ENCODE peak calls at places on chromosomes 7 and 10, in eight cellular contexts. D is pancreas, U is GM12878, P is foreskin fibroblast, S is right lobe of liver, M is choroid plexus epithelial cell, W is uterus, K is cardiac fibroblast. Q is an unnamed sample.

GRCh38 chr10:118983263-118983662 is 46.3 kb upstream of the NANOS1 start:
- DNase-seq in D (no peak), U (peak), P (no peak), S (no peak), M (peak), W (no peak), K (no peak), Q (peak)

GRCh38 chr7:66899552-66900280 is 21.3 kb upstream of the TMEM248 start:
- DNase-seq in D (no peak), U (no peak), P (no peak), S (no peak), M (no peak), W (no peak), K (no peak), Q (no peak)

GRCh38 chr10:113027574-113028392 is 77.7 kb downstream of the TCF7L2 start:
- DNase-seq in D (no peak), U (no peak), P (no peak), S (no peak), M (peak), W (no peak), K (no peak), Q (no peak)

GRCh38 chr7:155453296-155454182 is 4.4 kb upstream of the EN2 start:
- DNase-seq in D (peak), U (no peak), P (no peak), S (no peak), M (no peak), W (no peak), K (no peak), Q (no peak)

GRCh38 chr10:124697837-124698559 is 46.2 kb downstream of the FAM53B start:
- DNase-seq in D (peak), U (no peak), P (no peak), S (no peak), M (no peak), W (no peak), K (peak), Q (peak)

GRCh38 chr10:13615650-13616049 is 28.9 kb downstream of the PRPF18 start:
- DNase-seq in D (no peak), U (no peak), P (no peak), S (no peak), M (no peak), W (no peak), K (no peak), Q (no peak)

GRCh38 chr7:116122972-116123595 is 87.3 kb upstream of the TES start:
- DNase-seq in D (no peak), U (no peak), P (peak), S (no peak), M (peak), W (no peak), K (peak), Q (peak)

GRCh38 chr10:74988787-74989574 is 122.5 kb upstream of the SAMD8 start:
- DNase-seq in D (no peak), U (no peak), P (no peak), S (no peak), M (no peak), W (no peak), K (no peak), Q (no peak)

GRCh38 chr7:88279323-88279722 is 27.4 kb downstream of the STEAP4 start:
- DNase-seq in D (no peak), U (no peak), P (no peak), S (no peak), M (no peak), W (no peak), K (no peak), Q (no peak)

GRCh38 chr10:69715156-69715898 is 85.3 kb downstream of the FAM241B start:
- DNase-seq in D (no peak), U (no peak), P (no peak), S (no peak), M (peak), W (no peak), K (peak), Q (no peak)

GRCh38 chr7:135653285-135654080 is 8.8 kb upstream of the STMP1 start:
- DNase-seq in D (no peak), U (no peak), P (no peak), S (no peak), M (peak), W (no peak), K (no peak), Q (no peak)

GRCh38 chr10:24035761-24036160 is 173.2 kb upstream of the KIAA1217 start:
- DNase-seq in D (no peak), U (no peak), P (no peak), S (no peak), M (no peak), W (no peak), K (no peak), Q (no peak)

GRCh38 chr7:105257338-105257737 is 131.4 kb downstream of the SRPK2 start:
- DNase-seq in D (no peak), U (no peak), P (no peak), S (no peak), M (peak), W (no peak), K (no peak), Q (no peak)

GRCh38 chr10:78981970-78982281 is 86.8 kb upstream of the ZMIZ1 start:
- DNase-seq in D (peak), U (no peak), P (no peak), S (no peak), M (peak), W (no peak), K (no peak), Q (no peak)

GRCh38 chr7:1948887-1949680 is 279.0 kb downstream of the ELFN1 start:
- DNase-seq in D (peak), U (no peak), P (no peak), S (peak), M (no peak), W (no peak), K (no peak), Q (no peak)

GRCh38 chr10:60820093-60820769 is 42.0 kb downstream of the CDK1 start:
- DNase-seq in D (no peak), U (peak), P (peak), S (no peak), M (peak), W (no peak), K (peak), Q (peak)

GRCh38 chr7:74040791-74041520 is 13.0 kb downstream of the ELN start:
- DNase-seq in D (peak), U (no peak), P (no peak), S (no peak), M (no peak), W (no peak), K (no peak), Q (no peak)

GRCh38 chr7:87495366-87495765 is 19.9 kb upstream of the ABCB4 start:
- DNase-seq in D (no peak), U (no peak), P (no peak), S (no peak), M (no peak), W (no peak), K (no peak), Q (no peak)

GRCh38 chr10:97584060-97584797 is at the start of gene HOGA1:
- DNase-seq in D (peak), U (no peak), P (peak), S (peak), M (peak), W (peak), K (peak), Q (peak)

GRCh38 chr10:93777092-93777491 is 19.4 kb downstream of the LGI1 start:
- DNase-seq in D (no peak), U (no peak), P (no peak), S (no peak), M (no peak), W (no peak), K (no peak), Q (no peak)

GRCh38 chr10:78783753-78784152 is 285.0 kb upstream of the ZMIZ1 start:
- DNase-seq in D (no peak), U (no peak), P (no peak), S (peak), M (no peak), W (peak), K (no peak), Q (no peak)

GRCh38 chr10:70232155-70232858 is 922 bp downstream of the PPA1 start:
- DNase-seq in D (peak), U (no peak), P (no peak), S (peak), M (peak), W (peak), K (peak), Q (peak)

GRCh38 chr10:120327671-120328070 is 129.4 kb upstream of the PLPP4 start:
- DNase-seq in D (no peak), U (no peak), P (no peak), S (no peak), M (no peak), W (no peak), K (no peak), Q (no peak)

GRCh38 chr7:95777266-95777665 is 4.9 kb downstream of the DYNC1I1 start:
- DNase-seq in D (no peak), U (no peak), P (no peak), S (no peak), M (no peak), W (no peak), K (no peak), Q (no peak)

GRCh38 chr10:30028006-30028441 is 31.4 kb downstream of the JCAD start:
- DNase-seq in D (no peak), U (no peak), P (no peak), S (no peak), M (peak), W (peak), K (no peak), Q (peak)

GRCh38 chr7:38451840-38452239 is 178.4 kb upstream of the TARP start:
- DNase-seq in D (no peak), U (no peak), P (peak), S (no peak), M (peak), W (no peak), K (peak), Q (peak)

GRCh38 chr7:137990251-137990901 is 11.5 kb downstream of the CREB3L2 start:
- DNase-seq in D (no peak), U (no peak), P (peak), S (no peak), M (peak), W (no peak), K (peak), Q (no peak)

GRCh38 chr10:21424511-21424910 is 101.0 kb downstream of the SKIDA1 start:
- DNase-seq in D (no peak), U (no peak), P (peak), S (no peak), M (no peak), W (no peak), K (no peak), Q (no peak)

GRCh38 chr10:61410353-61410752 is 42.8 kb downstream of the TMEM26 start:
- DNase-seq in D (peak), U (no peak), P (no peak), S (no peak), M (no peak), W (no peak), K (no peak), Q (peak)

GRCh38 chr10:34319197-34319846 is 495.8 kb downstream of the PARD3 start:
- DNase-seq in D (no peak), U (no peak), P (peak), S (no peak), M (peak), W (peak), K (peak), Q (no peak)

GRCh38 chr10:18666810-18667209 is 7.6 kb downstream of the ARL5B start:
- DNase-seq in D (no peak), U (no peak), P (peak), S (no peak), M (peak), W (no peak), K (peak), Q (no peak)

GRCh38 chr7:14305233-14305866 is 315.9 kb upstream of the ETV1 start:
- DNase-seq in D (no peak), U (no peak), P (no peak), S (no peak), M (peak), W (no peak), K (no peak), Q (no peak)

GRCh38 chr7:70856889-70857511 is 274.9 kb upstream of the GALNT17 start:
- DNase-seq in D (peak), U (peak), P (peak), S (peak), M (peak), W (peak), K (peak), Q (peak)

GRCh38 chr7:111647881-111648280 is 85.6 kb upstream of the IMMP2L start:
- DNase-seq in D (no peak), U (no peak), P (peak), S (no peak), M (no peak), W (no peak), K (no peak), Q (no peak)

GRCh38 chr7:27109533-27110162 is 7.2 kb upstream of the HOXA2 start:
- DNase-seq in D (no peak), U (no peak), P (no peak), S (no peak), M (no peak), W (no peak), K (no peak), Q (no peak)

GRCh38 chr7:27108390-27109127 is 6.1 kb upstream of the HOXA2 start:
- DNase-seq in D (peak), U (no peak), P (no peak), S (peak), M (no peak), W (no peak), K (no peak), Q (no peak)

GRCh38 chr7:27111753-27112277 is 9.3 kb upstream of the HOXA2 start:
- DNase-seq in D (no peak), U (no peak), P (no peak), S (no peak), M (no peak), W (no peak), K (no peak), Q (no peak)

GRCh38 chr7:27110977-27111752 is 8.7 kb upstream of the HOXA2 start:
- DNase-seq in D (no peak), U (no peak), P (no peak), S (no peak), M (no peak), W (peak), K (peak), Q (no peak)

DNA sequence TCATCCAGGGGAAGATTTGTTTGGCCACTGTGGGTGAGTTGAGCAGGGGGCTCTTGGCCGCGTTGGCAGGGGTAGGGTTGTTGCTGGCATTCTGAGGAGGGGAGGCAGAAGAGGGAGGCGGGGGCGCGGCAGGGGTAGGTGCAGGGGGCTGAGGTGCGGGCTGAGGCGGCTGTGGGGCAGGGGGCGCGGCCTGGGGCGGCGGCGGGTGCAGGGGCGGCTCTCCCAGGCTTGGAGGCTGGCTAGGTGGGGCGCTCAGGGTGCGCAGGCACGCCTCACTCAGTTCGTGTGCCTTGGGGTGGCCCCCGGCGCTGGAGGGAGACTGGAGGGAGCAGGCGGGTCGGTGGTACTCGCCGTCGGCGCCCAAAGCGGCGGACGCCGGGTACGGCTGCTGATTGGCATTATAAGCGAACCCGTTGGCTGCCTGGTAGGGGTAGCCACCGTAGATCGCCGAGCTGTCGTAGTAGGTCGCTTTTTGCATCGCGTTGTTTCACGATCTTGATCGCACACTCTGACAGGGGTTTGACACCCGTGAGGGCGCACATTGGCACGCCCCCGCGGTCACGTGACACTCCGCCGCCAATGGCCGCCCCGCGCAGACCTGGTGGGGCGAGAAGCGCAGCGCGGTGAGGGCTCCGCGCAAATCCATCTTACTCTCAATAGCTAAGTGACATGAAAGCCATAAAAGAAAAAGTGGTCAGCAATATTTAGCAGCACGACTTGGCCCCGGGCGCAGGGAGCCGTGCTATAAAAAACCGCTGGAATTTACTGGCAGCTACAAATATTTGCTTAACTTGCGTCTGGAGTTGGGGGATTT is 7.9 kb upstream of the HOXA2 start:
- DNase-seq in D (peak), U (no peak), P (no peak), S (no peak), M (no peak), W (peak), K (no peak), Q (no peak)
- H3K4me3 ChIP-seq in D (no peak), U (no peak), P (peak), S (no peak), M (no peak), W (peak), K (no peak), Q (no peak)

GRCh38 chr10:5042922-5043321 is 39.3 kb upstream of the AKR1C2 start:
- DNase-seq in D (no peak), U (no peak), P (no peak), S (no peak), M (no peak), W (no peak), K (no peak), Q (no peak)
- TF ChIP-seq CTCF in D (no peak), U (no peak), P (no peak), S (no peak), M (no peak), W (no peak), K (no peak), Q (no peak)

GRCh38 chr10:73590881-73591577 is at the start of gene USP54:
- DNase-seq in D (no peak), U (no peak), P (peak), S (no peak), M (peak), W (no peak), K (peak), Q (peak)

GRCh38 chr10:73588656-73589055 is 2.5 kb downstream of the USP54 start:
- DNase-seq in D (no peak), U (no peak), P (no peak), S (no peak), M (peak), W (no peak), K (peak), Q (no peak)

GRCh38 chr10:73591935-73592699 is 975 bp upstream of the USP54 start:
- DNase-seq in D (no peak), U (peak), P (no peak), S (peak), M (peak), W (peak), K (peak), Q (peak)

GRCh38 chr10:73591578-73591902 is 398 bp upstream of the USP54 start:
- DNase-seq in D (no peak), U (no peak), P (no peak), S (no peak), M (no peak), W (no peak), K (no peak), Q (no peak)

GRCh38 chr10:73589538-73590126 is 1.5 kb downstream of the USP54 start:
- DNase-seq in D (no peak), U (no peak), P (no peak), S (no peak), M (peak), W (no peak), K (peak), Q (no peak)
- H3K4me3 ChIP-seq in D (no peak), U (no peak), P (no peak), S (no peak), M (peak), W (no peak), K (no peak), Q (no peak)

DNA sequence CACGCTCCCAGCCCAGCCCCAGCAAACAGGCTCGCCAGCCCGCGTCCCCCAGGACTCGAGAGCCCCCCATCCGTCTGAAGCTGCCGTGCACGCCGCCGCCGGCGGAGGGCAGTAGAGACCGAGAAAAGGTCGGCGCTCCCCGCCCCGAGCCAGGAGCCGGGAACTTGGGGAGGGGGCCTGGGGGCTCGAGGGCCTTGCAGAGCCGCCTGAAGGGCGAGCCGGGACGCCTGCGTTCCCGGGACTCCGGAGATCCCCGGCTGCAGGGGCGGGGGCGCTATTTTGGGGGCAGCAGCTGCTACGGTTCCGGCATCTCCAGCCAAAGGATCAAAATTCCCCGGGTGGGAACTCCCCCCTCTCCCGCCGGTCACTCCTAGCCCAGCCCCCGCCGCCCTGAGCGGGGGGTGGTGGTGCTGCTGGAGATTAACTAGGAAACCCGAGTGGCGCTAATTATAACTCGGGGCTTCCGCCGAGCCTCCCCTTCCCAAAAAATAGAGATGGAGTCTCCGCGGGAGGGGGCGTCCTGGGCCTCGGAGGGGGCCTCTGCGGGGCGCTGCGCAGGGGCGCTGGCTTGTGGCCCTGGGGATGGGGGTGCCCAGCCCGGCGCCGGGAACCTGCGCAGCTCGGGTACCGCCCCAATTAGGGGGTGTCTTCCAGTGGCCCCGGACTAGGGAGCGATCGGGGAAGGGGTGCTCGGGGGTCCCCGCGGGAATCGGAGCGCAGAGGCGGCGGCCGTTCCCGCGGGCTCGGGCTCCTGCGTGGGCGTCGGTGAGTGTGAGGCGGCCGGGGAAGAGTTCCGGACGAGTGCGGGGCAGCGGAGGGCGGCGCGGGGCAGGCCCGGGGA is 608 bp downstream of the ACHE start:
- DNase-seq in D (peak), U (no peak), P (no peak), S (peak), M (no peak), W (no peak), K (no peak), Q (no peak)
- TF ChIP-seq CTCF in D (peak), U (peak), P (peak), S (peak), M (peak), W (peak), K (peak), Q (peak)

Q was measured in GM12865.